ENCODE peak calls at places on chromosome 15, in four cellular contexts. B is activated T-helper 1 cell treated with Interleukin-2 at 50 U/mL for 16 hours, G is posterior vena cava, N is NCI-H1092 treated with DMSO at 0.1 percent for 48 hours. Z is an unnamed sample.

GRCh38 chr15:56064152-56064551 is 70.7 kb upstream of the NEDD4 start:
- DNase-seq in B (no peak), G (no peak), N (no peak), Z (no peak)

GRCh38 chr15:77060560-77060959 is 10.3 kb downstream of the TSPAN3 start:
- DNase-seq in B (no peak), G (no peak), N (no peak), Z (no peak)

GRCh38 chr15:37046876-37047614 is 53.3 kb downstream of the MEIS2 start:
- DNase-seq in B (no peak), G (no peak), N (no peak), Z (no peak)

GRCh38 chr15:97881568-97881967 is 78.9 kb upstream of the ARRDC4 start:
- DNase-seq in B (no peak), G (no peak), N (no peak), Z (no peak)

GRCh38 chr15:66864871-66865281 is 162.8 kb downstream of the SMAD6 start:
- DNase-seq in B (no peak), G (peak), N (no peak), Z (peak)

GRCh38 chr15:85632014-85632413 is 162.7 kb downstream of the KLHL25 start:
- DNase-seq in B (no peak), G (no peak), N (no peak), Z (no peak)

GRCh38 chr15:84840255-84840654 is 23.1 kb downstream of the ALPK3 start:
- DNase-seq in B (no peak), G (no peak), N (no peak), Z (no peak)

GRCh38 chr15:101615986-101616848 is 36.0 kb downstream of the TM2D3 start:
- DNase-seq in B (no peak), G (peak), N (peak), Z (peak)

GRCh38 chr15:85800460-85801123 is 5.9 kb upstream of the KLHL25 start:
- DNase-seq in B (no peak), G (peak), N (peak), Z (peak)

GRCh38 chr15:90013503-90013937 is 12.4 kb downstream of the ZNF710 start:
- DNase-seq in B (no peak), G (no peak), N (no peak), Z (no peak)

GRCh38 chr15:58564967-58565366 is 133.2 kb downstream of the LIPC start:
- DNase-seq in B (no peak), G (no peak), N (peak), Z (no peak)

GRCh38 chr15:69604050-69604378 is 151.4 kb downstream of the RPLP1 start:
- DNase-seq in B (no peak), G (peak), N (peak), Z (no peak)

GRCh38 chr15:41811432-41812195 is 16.3 kb upstream of the JMJD7 start:
- DNase-seq in B (peak), G (peak), N (peak), Z (peak)

GRCh38 chr15:51917493-51917892 is 54.1 kb downstream of the LEO1 start:
- DNase-seq in B (no peak), G (no peak), N (peak), Z (no peak)

GRCh38 chr15:56765252-56765651 is 31.9 kb upstream of the ZNF280D start:
- DNase-seq in B (no peak), G (no peak), N (no peak), Z (no peak)

GRCh38 chr15:73800662-73801345 is 47.7 kb upstream of the INSYN1 start:
- DNase-seq in B (no peak), G (no peak), N (peak), Z (peak)

GRCh38 chr15:36831125-36831914 is 251.9 kb downstream of the CDIN1 start:
- DNase-seq in B (no peak), G (no peak), N (no peak), Z (no peak)